ENCODE peak calls at places on chromosomes 2 and 18, in five cellular contexts. Q is A549, T is lower lobe of right lung, U is activated B cell treated with CpG ODN at 0.5 μM for 24 hours, H is pancreas. G is an unnamed sample.

GRCh38 chr18:55031979-55032378 is 72.7 kb upstream of the CCDC68 start:
- ATAC-seq in H (peak; percentile 68), T (peak; percentile 94), U (no peak), Q (no peak), G (no peak)

GRCh38 chr18:37144921-37145320 is 316.0 kb downstream of the KIAA1328 start:
- ATAC-seq in Q (no peak), H (no peak), U (no peak), T (no peak), G (no peak)

GRCh38 chr2:174487536-174488162 is 820 bp upstream of the GPR155 start:
- ATAC-seq in H (peak; percentile 3), U (no peak), Q (peak; percentile 6), T (peak; percentile 0), G (no peak)

GRCh38 chr18:59742325-59743111 is 45.3 kb upstream of the CCBE1 start:
- ATAC-seq in T (peak; percentile 97), U (no peak), H (no peak), Q (no peak), G (peak; percentile 17)

GRCh38 chr18:57841568-57841967 is 38.5 kb upstream of the ATP8B1 start:
- ATAC-seq in T (no peak), Q (no peak), H (no peak), U (no peak), G (no peak)

GRCh38 chr2:203191958-203192357 is 46.9 kb upstream of the CYP20A1 start:
- ATAC-seq in U (no peak), T (no peak), Q (no peak), H (no peak), G (no peak)

GRCh38 chr18:78622251-78622953 is 357.2 kb upstream of the SALL3 start:
- ATAC-seq in T (no peak), Q (no peak), H (no peak), U (no peak), G (no peak)

GRCh38 chr2:84302513-84303412 is 156.3 kb downstream of the SUCLG1 start:
- ATAC-seq in H (peak; percentile 91), U (no peak), T (peak; percentile 74), Q (peak; percentile 96), G (peak; percentile 94)

GRCh38 chr2:182824056-182824758 is 42.2 kb downstream of the FRZB start:
- ATAC-seq in U (no peak), H (peak; percentile 85), Q (no peak), T (no peak), G (no peak)

GRCh38 chr2:28226558-28226957 is 166.1 kb upstream of the FOSL2 start:
- ATAC-seq in H (no peak), T (no peak), U (no peak), Q (no peak), G (no peak)

GRCh38 chr2:218569661-218570500 is 1.2 kb downstream of the CNOT9 start:
- ATAC-seq in H (no peak), Q (no peak), U (no peak), T (no peak), G (peak; percentile 25)

GRCh38 chr2:46058140-46058539 is 239.1 kb upstream of the EPAS1 start:
- ATAC-seq in U (no peak), H (no peak), T (peak; percentile 47), Q (no peak), G (no peak)

GRCh38 chr2:16303761-16304160 is 361.9 kb downstream of the CYRIA start:
- ATAC-seq in Q (no peak), U (no peak), T (no peak), H (no peak), G (no peak)

GRCh38 chr2:201730651-201731280 is 32.3 kb upstream of the MPP4 start:
- ATAC-seq in H (no peak), Q (no peak), U (no peak), T (no peak), G (no peak)

GRCh38 chr18:55302337-55302833 is 285.6 kb downstream of the TCF4 start:
- ATAC-seq in Q (no peak), H (no peak), T (no peak), U (peak; percentile 19), G (peak; percentile 60)

GRCh38 chr2:173991857-173992588 is 26.9 kb upstream of the SP3 start:
- ATAC-seq in T (peak; percentile 21), Q (no peak), H (peak; percentile 54), U (no peak), G (no peak)

G was measured in SK-N-SH treated with all-trans-retinoic acid at 6 μM for 48 hours.